ENCODE peak calls at places on chromosomes 3 and 15, in ten cellular contexts. C is stimulated activated CD4-positive, alpha-beta T cell treated with anti-CD3 and anti-CD28 coated beads, Interleukin-1b, Interleukin-23, amount 100 ng/mL, for 48 hours; V is cardiac muscle cell; B is neural progenitor cell; J is endothelial cell; X is Calu3; F is left kidney; L is skeletal muscle cell; Q is H9; W is left cardiac atrium. O is an unnamed sample.

GRCh38 chr3:46501702-46502101 is 3.9 kb downstream of the RTP3 start:
- DNase-seq in C (no peak), L (no peak), Q (no peak), F (no peak), W (no peak), B (no peak), X (no peak), J (no peak), V (no peak), O (no peak)

GRCh38 chr3:85476891-85477495 is 518.2 kb downstream of the CADM2 start:
- DNase-seq in W (no peak), F (no peak), J (no peak), B (no peak), V (no peak), C (no peak), X (no peak), Q (no peak), L (no peak), O (no peak)

GRCh38 chr15:51366911-51367310 is 25.5 kb downstream of the GLDN start:
- DNase-seq in X (peak), Q (no peak), J (no peak), F (no peak), L (no peak), W (peak), C (no peak), V (peak), B (no peak), O (no peak)

GRCh38 chr15:77387355-77388105 is 32.4 kb downstream of the PEAK1 start:
- DNase-seq in Q (no peak), X (no peak), J (no peak), F (no peak), W (no peak), B (no peak), L (no peak), C (no peak), V (peak), O (no peak)

GRCh38 chr15:37095197-37095992 is 5.0 kb downstream of the MEIS2 start:
- DNase-seq in B (peak), J (peak), W (no peak), V (no peak), L (no peak), C (no peak), F (peak), X (no peak), Q (peak), O (no peak)

GRCh38 chr3:159210336-159210735 is 408.5 kb downstream of the MFSD1 start:
- DNase-seq in W (no peak), L (no peak), V (no peak), Q (no peak), B (no peak), J (no peak), F (no peak), X (no peak), C (no peak), O (no peak)

GRCh38 chr15:98405013-98405412 is 243.3 kb upstream of the IGF1R start:
- DNase-seq in V (no peak), J (no peak), X (no peak), B (no peak), Q (no peak), L (no peak), W (no peak), F (peak), C (no peak), O (no peak)

GRCh38 chr3:191356586-191357439 is 26.5 kb upstream of the UTS2B start:
- DNase-seq in X (peak), C (no peak), B (no peak), F (no peak), V (peak), L (peak), W (peak), Q (no peak), J (no peak), O (no peak)

GRCh38 chr15:60392986-60393811 is 4.6 kb downstream of the ANXA2 start:
- DNase-seq in V (peak), W (peak), J (no peak), B (no peak), F (peak), Q (no peak), C (no peak), L (peak), X (peak), O (no peak)

GRCh38 chr3:120544361-120544760 is 51.8 kb upstream of the NDUFB4 start:
- DNase-seq in L (no peak), J (no peak), F (no peak), Q (no peak), X (no peak), C (no peak), V (no peak), W (no peak), B (no peak), O (no peak)

GRCh38 chr3:123272547-123272946 is 70.8 kb downstream of the SEC22A start:
- DNase-seq in J (no peak), Q (no peak), V (peak), C (no peak), L (no peak), B (no peak), X (no peak), F (no peak), W (no peak), O (no peak)

GRCh38 chr3:66592061-66592875 is 91.4 kb upstream of the LRIG1 start:
- DNase-seq in Q (no peak), L (no peak), V (no peak), C (no peak), B (peak), F (no peak), X (no peak), J (no peak), W (no peak), O (no peak)

GRCh38 chr3:106943071-106943470 is 434.2 kb upstream of the CCDC54 start:
- DNase-seq in X (no peak), F (no peak), W (no peak), J (no peak), Q (no peak), B (no peak), C (no peak), L (peak), V (peak), O (no peak)

GRCh38 chr3:106215047-106215446 is 346.2 kb upstream of the CBLB start:
- DNase-seq in Q (no peak), J (no peak), X (no peak), F (no peak), V (no peak), C (peak), B (no peak), W (no peak), L (peak), O (no peak)

GRCh38 chr15:43187544-43188155 is 2.4 kb downstream of the CCNDBP1 start:
- DNase-seq in V (peak), L (peak), Q (no peak), J (no peak), B (peak), C (no peak), W (no peak), F (peak), X (no peak), O (no peak)

GRCh38 chr15:71698752-71699151 is 111.6 kb upstream of the NR2E3 start:
- DNase-seq in Q (no peak), X (no peak), L (no peak), V (no peak), F (no peak), J (no peak), W (no peak), C (no peak), B (no peak), O (no peak)

O was measured in omental fat pad.